ENCODE peak calls at places on chromosomes 11 and 22, in eight cellular contexts. O, X, E, U, W, K, R and F are unnamed samples.

GRCh38 chr11:63212742-63213141 is 30.7 kb downstream of the SLC22A25 start:
- DNase-seq in O (no peak), X (no peak), E (no peak), U (peak; percentile 22), W (peak; percentile 11), K (peak; percentile 23), R (no peak), F (no peak)

GRCh38 chr11:2777871-2778629 is 78.3 kb upstream of the KCNQ1OT1 start:
- DNase-seq in O (peak; percentile 19), X (peak; percentile 4), E (no peak), U (no peak), W (no peak), K (peak; percentile 0), R (peak; percentile 68), F (peak; percentile 10)

GRCh38 chr11:125091247-125091876 is 20.1 kb downstream of the TMEM218 start:
- DNase-seq in O (no peak), X (no peak), E (peak; percentile 36), U (no peak), W (peak; percentile 12), K (no peak), R (peak; percentile 38), F (no peak)

GRCh38 chr11:78039919-78040671 is 17.0 kb upstream of the KCTD14 start:
- DNase-seq in O (peak; percentile 82), X (no peak), E (peak; percentile 73), U (peak; percentile 88), W (peak; percentile 73), K (peak; percentile 34), R (peak; percentile 45), F (peak; percentile 72)

GRCh38 chr11:9280655-9281301 is 15.6 kb upstream of the DENND5A start:
- DNase-seq in O (peak; percentile 46), X (no peak), E (peak; percentile 59), U (peak; percentile 46), W (peak; percentile 51), K (peak; percentile 72), R (no peak), F (peak; percentile 17)

GRCh38 chr11:129828301-129828836 is 12.7 kb downstream of the TMEM45B start:
- DNase-seq in O (no peak), X (no peak), E (no peak), U (peak; percentile 74), W (peak; percentile 71), K (no peak), R (peak; percentile 57), F (peak; percentile 41)

GRCh38 chr22:39244496-39245129 is at the start of gene PDGFB:
- DNase-seq in O (peak; percentile 48), X (no peak), E (no peak), U (peak; percentile 39), W (no peak), K (no peak), R (peak; percentile 15), F (peak; percentile 50)

GRCh38 chr22:27108425-27109114 is 451.2 kb downstream of the MIAT start:
- DNase-seq in O (peak; percentile 15), X (no peak), E (no peak), U (no peak), W (peak; percentile 66), K (no peak), R (no peak), F (peak; percentile 80)

GRCh38 chr11:16606784-16607674 is 131.4 kb upstream of the C11orf58 start:
- DNase-seq in O (peak; percentile 23), X (no peak), E (no peak), U (no peak), W (no peak), K (no peak), R (peak; percentile 79), F (no peak)

GRCh38 chr11:82998697-82999096 is 73.0 kb downstream of the RAB30 start:
- DNase-seq in O (no peak), X (no peak), E (no peak), U (no peak), W (no peak), K (no peak), R (no peak), F (no peak)

GRCh38 chr11:134837887-134838232 is 425.8 kb upstream of the B3GAT1 start:
- DNase-seq in O (no peak), X (no peak), E (no peak), U (no peak), W (no peak), K (no peak), R (no peak), F (no peak)

GRCh38 chr11:45045692-45046471 is 95.2 kb upstream of the TP53I11 start:
- DNase-seq in O (no peak), X (no peak), E (no peak), U (peak; percentile 25), W (peak; percentile 6), K (peak; percentile 43), R (peak; percentile 37), F (peak; percentile 47)

GRCh38 chr11:12042215-12042676 is 33.8 kb upstream of the DKK3 start:
- DNase-seq in O (no peak), X (no peak), E (peak; percentile 94), U (peak; percentile 29), W (no peak), K (no peak), R (no peak), F (no peak)

GRCh38 chr11:100777118-100777517 is 90.0 kb downstream of the ARHGAP42 start:
- DNase-seq in O (peak; percentile 10), X (no peak), E (no peak), U (peak; percentile 91), W (peak; percentile 91), K (no peak), R (no peak), F (peak; percentile 61)

GRCh38 chr22:40368016-40368415 is 2.4 kb upstream of the SGSM3 start:
- DNase-seq in O (no peak), X (no peak), E (no peak), U (no peak), W (no peak), K (no peak), R (no peak), F (peak; percentile 42)

GRCh38 chr11:74325649-74326645 is 14.5 kb upstream of the P4HA3 start:
- DNase-seq in O (peak; percentile 47), X (no peak), E (peak; percentile 86), U (no peak), W (no peak), K (no peak), R (no peak), F (peak; percentile 74)

GRCh38 chr11:46951864-46952263 is 15.3 kb downstream of the CSTPP1 start:
- DNase-seq in O (no peak), X (no peak), E (no peak), U (no peak), W (no peak), K (no peak), R (no peak), F (no peak)

GRCh38 chr22:26952654-26953379 is 295.4 kb downstream of the MIAT start:
- DNase-seq in O (no peak), X (no peak), E (no peak), U (no peak), W (no peak), K (no peak), R (peak; percentile 68), F (no peak)

GRCh38 chr11:13262096-13262495 is 15.5 kb upstream of the BMAL1 start:
- DNase-seq in O (no peak), X (no peak), E (no peak), U (peak; percentile 6), W (no peak), K (no peak), R (no peak), F (no peak)

GRCh38 chr22:21009638-21010425 is 5.1 kb upstream of the P2RX6 start:
- DNase-seq in O (peak; percentile 37), X (no peak), E (peak; percentile 20), U (peak; percentile 25), W (peak; percentile 46), K (peak; percentile 36), R (no peak), F (peak; percentile 58)

GRCh38 chr11:86484164-86484794 is 109.6 kb downstream of the CCDC81 start:
- DNase-seq in O (no peak), X (no peak), E (peak; percentile 97), U (peak; percentile 62), W (no peak), K (no peak), R (peak; percentile 66), F (no peak)

GRCh38 chr11:103633037-103633788 is 403.2 kb upstream of the DDI1 start:
- DNase-seq in O (no peak), X (no peak), E (no peak), U (no peak), W (no peak), K (no peak), R (no peak), F (no peak)

GRCh38 chr11:128509990-128510389 is 77.4 kb downstream of the ETS1 start:
- DNase-seq in O (no peak), X (no peak), E (no peak), U (no peak), W (no peak), K (no peak), R (no peak), F (no peak)

GRCh38 chr11:123760894-123761293 is 6.6 kb upstream of the OR6X1 start:
- DNase-seq in O (no peak), X (no peak), E (no peak), U (no peak), W (no peak), K (no peak), R (no peak), F (no peak)

GRCh38 chr11:65316311-65316978 is 1.8 kb downstream of the CDC42EP2 start:
- DNase-seq in O (no peak), X (no peak), E (peak; percentile 98), U (no peak), W (peak; percentile 29), K (no peak), R (no peak), F (peak; percentile 21)

GRCh38 chr11:72683782-72684200 is 9.6 kb upstream of the PDE2A start:
- DNase-seq in O (peak; percentile 72), X (peak; percentile 28), E (no peak), U (peak; percentile 14), W (peak; percentile 35), K (peak; percentile 81), R (peak; percentile 54), F (peak; percentile 51)

GRCh38 chr11:86818466-86819282 is 18.3 kb downstream of the PRSS23 start:
- DNase-seq in O (no peak), X (no peak), E (no peak), U (peak; percentile 82), W (peak; percentile 59), K (no peak), R (peak; percentile 23), F (no peak)

GRCh38 chr11:57680552-57680874 is 12.6 kb downstream of the ZDHHC5 start:
- DNase-seq in O (no peak), X (no peak), E (no peak), U (no peak), W (peak; percentile 72), K (no peak), R (no peak), F (no peak)

GRCh38 chr11:61728940-61729219 is 23.6 kb upstream of the MYRF start:
- DNase-seq in O (no peak), X (no peak), E (no peak), U (peak; percentile 49), W (no peak), K (peak; percentile 11), R (no peak), F (no peak)

GRCh38 chr22:18010263-18010662 is 14.1 kb downstream of the MICAL3 start:
- DNase-seq in O (no peak), X (no peak), E (no peak), U (no peak), W (no peak), K (no peak), R (no peak), F (no peak)

GRCh38 chr22:44099696-44100095 is 75.6 kb downstream of the PARVB start:
- DNase-seq in O (no peak), X (no peak), E (no peak), U (no peak), W (no peak), K (no peak), R (no peak), F (no peak)

GRCh38 chr11:2927851-2928604 is 1.2 kb downstream of the PHLDA2 start:
- DNase-seq in O (peak; percentile 58), X (no peak), E (no peak), U (peak; percentile 57), W (peak; percentile 55), K (no peak), R (no peak), F (no peak)

GRCh38 chr11:45393334-45393733 is 107.2 kb upstream of the SYT13 start:
- DNase-seq in O (no peak), X (no peak), E (no peak), U (no peak), W (no peak), K (no peak), R (no peak), F (no peak)

GRCh38 chr11:124174001-124174400 is 9.1 kb upstream of the OR10D3 start:
- DNase-seq in O (no peak), X (no peak), E (peak; percentile 49), U (no peak), W (no peak), K (no peak), R (peak; percentile 84), F (no peak)